ENCODE peak calls at places on chromosomes 16 and 17, in seven cellular contexts. R is adrenal gland; U is T-helper 1 cell; F is endothelial cell; W is NK-92 treated with Interleukin-12 subunit alpha and Interleukin-12 subunit beta, amount 100 ng/mL, for 24 hours; J is HS-5; O is GM04503. G is an unnamed sample.
A peak's percentile ranks its signal among the peaks of the same experiment; 100 is the strongest.

GRCh38 chr16:86519649-86520316 is 9.5 kb downstream of the FOXF1 start:
- DNase-seq in R (peak; percentile 59), U (no peak), F (peak; percentile 68), W (no peak), J (no peak), O (no peak), G (peak; percentile 46)

GRCh38 chr17:60604686-60605334 is 4.8 kb downstream of the PPM1D start:
- DNase-seq in R (peak; percentile 45), U (no peak), F (no peak), W (no peak), J (peak; percentile 68), O (peak; percentile 61), G (no peak)

GRCh38 chr17:79038545-79039135 is 14.7 kb downstream of the C1QTNF1 start:
- DNase-seq in R (peak; percentile 86), U (no peak), F (no peak), W (no peak), J (peak; percentile 96), O (peak; percentile 98), G (no peak)

GRCh38 chr17:57365420-57365819 is 109.1 kb downstream of the MSI2 start:
- DNase-seq in R (no peak), U (no peak), F (no peak), W (no peak), J (no peak), O (no peak), G (no peak)

GRCh38 chr16:69444873-69445517 is 20.6 kb downstream of the CYB5B start:
- DNase-seq in R (no peak), U (no peak), F (no peak), W (no peak), J (no peak), O (no peak), G (peak; percentile 12)

GRCh38 chr16:84751241-84751640 is 51.4 kb downstream of the USP10 start:
- DNase-seq in R (no peak), U (no peak), F (no peak), W (no peak), J (no peak), O (no peak), G (no peak)

GRCh38 chr16:73717266-73718057 is 579.2 kb upstream of the PSMD7 start:
- DNase-seq in R (no peak), U (no peak), F (no peak), W (no peak), J (no peak), O (no peak), G (no peak)

GRCh38 chr16:75074920-75075687 is 41.5 kb downstream of the LDHD start:
- DNase-seq in R (no peak), U (peak; percentile 38), F (no peak), W (peak; percentile 81), J (no peak), O (no peak), G (peak; percentile 77)

GRCh38 chr17:69452664-69453260 is 38.3 kb downstream of the MAP2K6 start:
- DNase-seq in R (no peak), U (no peak), F (no peak), W (no peak), J (no peak), O (no peak), G (no peak)

GRCh38 chr17:77491921-77492445 is 351.2 kb downstream of the SEC14L1 start:
- DNase-seq in R (no peak), U (no peak), F (no peak), W (no peak), J (no peak), O (no peak), G (peak; percentile 42)

GRCh38 chr16:82016268-82016667 is 5.0 kb upstream of the SDR42E1 start:
- DNase-seq in R (no peak), U (no peak), F (peak; percentile 11), W (no peak), J (no peak), O (no peak), G (no peak)

GRCh38 chr17:17567631-17568030 is 23.9 kb downstream of the PEMT start:
- DNase-seq in R (peak; percentile 88), U (no peak), F (no peak), W (no peak), J (no peak), O (no peak), G (no peak)

GRCh38 chr17:49456172-49456965 is 38.7 kb upstream of the NGFR start:
- DNase-seq in R (no peak), U (no peak), F (no peak), W (no peak), J (peak; percentile 30), O (peak; percentile 89), G (no peak)

GRCh38 chr17:54906713-54907112 is 6.1 kb downstream of the TOM1L1 start:
- DNase-seq in R (no peak), U (no peak), F (no peak), W (no peak), J (no peak), O (no peak), G (no peak)

GRCh38 chr16:64711596-64711995 is 410.3 kb downstream of the CDH11 start:
- DNase-seq in R (no peak), U (no peak), F (no peak), W (no peak), J (no peak), O (no peak), G (no peak)

GRCh38 chr16:19173649-19174383 is 5.8 kb downstream of the SYT17 start:
- DNase-seq in R (no peak), U (no peak), F (no peak), W (no peak), J (no peak), O (no peak), G (no peak)

GRCh38 chr16:77276686-77277085 is 77.5 kb downstream of the SYCE1L start:
- DNase-seq in R (no peak), U (no peak), F (no peak), W (no peak), J (no peak), O (no peak), G (no peak)

GRCh38 chr16:89202422-89203215 is 2.3 kb upstream of the SLC22A31 start:
- DNase-seq in R (no peak), U (no peak), F (no peak), W (no peak), J (no peak), O (no peak), G (no peak)

GRCh38 chr17:80959330-80960036 is 32.2 kb upstream of the CHMP6 start:
- DNase-seq in R (peak; percentile 91), U (no peak), F (no peak), W (no peak), J (no peak), O (peak; percentile 74), G (no peak)

GRCh38 chr16:22330326-22330725 is 33.1 kb downstream of the POLR3E start:
- DNase-seq in R (no peak), U (no peak), F (no peak), W (no peak), J (no peak), O (no peak), G (no peak)

GRCh38 chr16:27195941-27196595 is 7.3 kb upstream of the KDM8 start:
- DNase-seq in R (no peak), U (no peak), F (no peak), W (no peak), J (no peak), O (no peak), G (peak; percentile 61)

GRCh38 chr16:49757744-49758069 is 98.2 kb downstream of the ZNF423 start:
- DNase-seq in R (no peak), U (no peak), F (no peak), W (no peak), J (no peak), O (no peak), G (no peak)

GRCh38 chr16:50266337-50267091 is at the start of gene ADCY7:
- DNase-seq in R (peak; percentile 66), U (peak; percentile 64), F (no peak), W (peak; percentile 81), J (no peak), O (no peak), G (peak; percentile 80)

GRCh38 chr17:43338886-43339516 is 59.8 kb upstream of the ARL4D start:
- DNase-seq in R (peak; percentile 85), U (peak; percentile 19), F (peak; percentile 69), W (peak; percentile 10), J (no peak), O (no peak), G (peak; percentile 55)

GRCh38 chr17:75910699-75911098 is 6.0 kb upstream of the MRPL38 start:
- DNase-seq in R (no peak), U (no peak), F (no peak), W (no peak), J (no peak), O (no peak), G (no peak)

GRCh38 chr17:5911919-5912318 is 158.3 kb upstream of the WSCD1 start:
- DNase-seq in R (no peak), U (no peak), F (no peak), W (no peak), J (no peak), O (no peak), G (no peak)

GRCh38 chr16:83928341-83929055 is 24.5 kb upstream of the OSGIN1 start:
- DNase-seq in R (no peak), U (no peak), F (no peak), W (peak; percentile 48), J (no peak), O (peak; percentile 71), G (no peak)

GRCh38 chr17:8755590-8756255 is 2.6 kb downstream of the SPDYE4 start:
- DNase-seq in R (no peak), U (no peak), F (no peak), W (no peak), J (no peak), O (no peak), G (no peak)

GRCh38 chr16:60203525-60204124 is 1469.5 kb upstream of the GOT2 start:
- DNase-seq in R (no peak), U (no peak), F (peak; percentile 9), W (no peak), J (no peak), O (no peak), G (no peak)

GRCh38 chr17:81576621-81577277 is 24.6 kb upstream of the FAAP100 start:
- DNase-seq in R (no peak), U (no peak), F (no peak), W (no peak), J (no peak), O (peak; percentile 47), G (no peak)

GRCh38 chr17:31556969-31557620 is 165.6 kb downstream of the RAB11FIP4 start:
- DNase-seq in R (no peak), U (no peak), F (no peak), W (no peak), J (no peak), O (no peak), G (no peak)

GRCh38 chr17:73255671-73256181 is 6.0 kb downstream of the CPSF4L start:
- DNase-seq in R (peak; percentile 35), U (no peak), F (peak; percentile 66), W (peak; percentile 43), J (no peak), O (no peak), G (peak; percentile 35)

GRCh38 chr17:28745777-28746473 is 2.1 kb downstream of the TRAF4 start:
- DNase-seq in R (peak; percentile 88), U (no peak), F (no peak), W (no peak), J (no peak), O (no peak), G (peak; percentile 58)

GRCh38 chr16:1548727-1549126 is 15.3 kb downstream of the TMEM204 start:
- DNase-seq in R (no peak), U (no peak), F (no peak), W (no peak), J (no peak), O (no peak), G (no peak)

GRCh38 chr16:48011466-48011865 is 144.3 kb downstream of the ABCC12 start:
- DNase-seq in R (no peak), U (no peak), F (no peak), W (no peak), J (no peak), O (no peak), G (no peak)

GRCh38 chr17:82882715-82883446 is 43.1 kb upstream of the ZNF750 start:
- DNase-seq in R (no peak), U (peak; percentile 74), F (no peak), W (no peak), J (no peak), O (no peak), G (peak; percentile 81)

GRCh38 chr16:24851700-24852099 is 5.9 kb downstream of the SLC5A11 start:
- DNase-seq in R (no peak), U (no peak), F (no peak), W (no peak), J (no peak), O (no peak), G (no peak)

GRCh38 chr17:20266806-20267458 is 200.4 kb downstream of the LGALS9B start:
- DNase-seq in R (peak; percentile 75), U (no peak), F (no peak), W (no peak), J (peak; percentile 40), O (no peak), G (no peak)

G was measured in naive thymus-derived CD8-positive, alpha-beta T cell.